ENCODE peak calls at places on chromosome 9, in eight cellular contexts. O, J, K, S, X, P, T and G are unnamed samples. For H3K27me3, the result is how much of the 10 kb centered on the place peaks cover.

GRCh38 chr9:98909935-98910334 is 33.8 kb upstream of the COL15A1 start:
- DNase-seq in O (no peak), T (no peak), P (no peak), S (no peak), X (no peak), J (no peak), K (no peak), G (no peak)

GRCh38 chr9:89892920-89893319 is 288.1 kb downstream of the GADD45G start:
- DNase-seq in P (no peak), S (no peak), J (no peak), K (no peak), T (no peak), X (no peak), O (no peak), G (no peak)

GRCh38 chr9:2414465-2414864 is 207.1 kb upstream of the VLDLR start:
- DNase-seq in P (no peak), O (no peak), S (no peak), T (no peak), K (no peak), J (no peak), X (no peak), G (no peak)

GRCh38 chr9:106862946-106863740 is at the start of gene ZNF462:
- DNase-seq in K (no peak), S (no peak), P (peak), X (peak), J (no peak), T (peak), O (no peak), G (no peak)

GRCh38 chr9:87270241-87271234 is 227.1 kb upstream of the DAPK1 start:
- DNase-seq in O (no peak), X (peak), J (no peak), P (no peak), S (no peak), K (no peak), T (no peak), G (no peak)

GRCh38 chr9:112028242-112029221 is 131.9 kb downstream of the UGCG start:
- DNase-seq in S (peak), K (no peak), O (no peak), X (no peak), T (no peak), P (no peak), J (no peak), G (no peak)

GRCh38 chr9:77595426-77596051 is 52.6 kb downstream of the GNA14 start:
- DNase-seq in P (no peak), K (no peak), J (no peak), S (no peak), O (no peak), T (no peak), X (no peak), G (no peak)

GRCh38 chr9:130698514-130698913 is 4.9 kb downstream of the EXOSC2 start:
- DNase-seq in S (no peak), T (no peak), J (no peak), X (no peak), P (no peak), O (no peak), K (no peak), G (no peak)

GRCh38 chr9:114001794-114002261 is 76.3 kb downstream of the AMBP start:
- DNase-seq in O (no peak), K (peak), T (no peak), P (no peak), X (no peak), S (no peak), J (peak), G (no peak)

GRCh38 chr9:78014776-78015175 is 16.8 kb downstream of the GNAQ start:
- DNase-seq in T (no peak), S (no peak), K (no peak), P (no peak), X (no peak), J (no peak), O (no peak), G (no peak)

GRCh38 chr9:112819635-112820496 is 69.3 kb downstream of the SNX30 start:
- DNase-seq in T (no peak), K (peak), X (peak), P (no peak), S (peak), J (no peak), O (peak), G (peak)

GRCh38 chr9:108104991-108105390 is 615.4 kb upstream of the KLF4 start:
- DNase-seq in K (no peak), J (no peak), O (no peak), T (no peak), P (no peak), S (no peak), X (no peak), G (no peak)

GRCh38 chr9:120626512-120626911 is 46.5 kb upstream of the CDK5RAP2 start:
- DNase-seq in O (no peak), J (no peak), K (no peak), X (no peak), S (no peak), P (no peak), T (no peak), G (no peak)

GRCh38 chr9:78806492-78807160 is 509.7 kb downstream of the PSAT1 start:
- DNase-seq in O (no peak), K (no peak), X (no peak), S (no peak), P (no peak), T (no peak), J (no peak), G (no peak)

GRCh38 chr9:105880517-105880916 is 186.2 kb downstream of the TMEM38B start:
- DNase-seq in J (no peak), S (no peak), K (no peak), X (no peak), T (no peak), P (no peak), O (no peak), G (no peak)

GRCh38 chr9:38329980-38330379 is 62.5 kb upstream of the ALDH1B1 start:
- DNase-seq in T (no peak), X (no peak), P (no peak), K (no peak), O (no peak), J (peak), S (no peak), G (no peak)

GRCh38 chr9:134173127-134174072 is 9.0 kb upstream of the RNU6ATAC start:
- DNase-seq in P (peak), J (no peak), X (no peak), O (no peak), T (no peak), K (no peak), S (no peak), G (peak)

DNA sequence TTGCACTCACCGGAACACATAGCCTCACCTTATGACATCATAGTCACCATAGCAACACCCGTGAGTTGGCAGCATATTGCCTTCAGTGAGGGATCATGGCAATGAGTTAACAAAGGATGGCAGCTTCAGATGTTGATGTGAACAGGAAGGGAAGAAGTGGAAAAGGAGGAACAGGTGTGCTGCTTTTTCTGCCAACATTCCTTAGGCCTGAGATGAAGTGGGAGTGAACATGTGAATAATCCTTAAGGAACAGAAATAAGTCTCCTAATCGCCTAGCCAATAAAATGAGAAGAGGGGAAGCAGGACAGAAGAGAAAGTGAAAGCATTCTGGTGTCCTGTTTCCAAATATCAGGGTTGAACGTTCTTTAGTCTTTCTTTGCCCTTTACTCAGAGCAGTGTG is 360.0 kb downstream of the BRINP1 start:
- DNase-seq in J (no peak), K (no peak), O (no peak), X (peak), T (peak), S (no peak), P (no peak), G (no peak)
- H3K27me3 ChIP-seq in J (under half), K (under half), O (under half), X (under half), T (under half), S (under half), P (under half), G (under half)

GRCh38 chr9:79809931-79810330 is 238.2 kb downstream of the TLE4 start:
- DNase-seq in K (no peak), S (no peak), J (no peak), X (no peak), O (no peak), P (no peak), T (no peak), G (no peak)
- TF ChIP-seq POLR2AphosphoS5 in K (no peak), S (no peak), J (no peak), X (no peak), O (no peak), P (no peak), T (no peak), G (no peak)

GRCh38 chr9:136278221-136278620 is 25.7 kb downstream of the CCDC187 start:
- DNase-seq in X (no peak), O (no peak), S (no peak), K (no peak), J (no peak), P (no peak), T (no peak), G (no peak)

GRCh38 chr9:136279471-136279870 is 24.4 kb downstream of the CCDC187 start:
- DNase-seq in O (no peak), J (no peak), X (no peak), S (no peak), T (no peak), P (no peak), K (no peak), G (no peak)

GRCh38 chr9:136280535-136281315 is 23.2 kb downstream of the CCDC187 start:
- DNase-seq in T (no peak), J (no peak), S (no peak), P (no peak), O (no peak), K (no peak), X (no peak), G (no peak)

GRCh38 chr9:136277746-136278145 is 26.1 kb downstream of the CCDC187 start:
- DNase-seq in O (no peak), X (no peak), P (no peak), K (no peak), S (no peak), J (no peak), T (no peak), G (no peak)

DNA sequence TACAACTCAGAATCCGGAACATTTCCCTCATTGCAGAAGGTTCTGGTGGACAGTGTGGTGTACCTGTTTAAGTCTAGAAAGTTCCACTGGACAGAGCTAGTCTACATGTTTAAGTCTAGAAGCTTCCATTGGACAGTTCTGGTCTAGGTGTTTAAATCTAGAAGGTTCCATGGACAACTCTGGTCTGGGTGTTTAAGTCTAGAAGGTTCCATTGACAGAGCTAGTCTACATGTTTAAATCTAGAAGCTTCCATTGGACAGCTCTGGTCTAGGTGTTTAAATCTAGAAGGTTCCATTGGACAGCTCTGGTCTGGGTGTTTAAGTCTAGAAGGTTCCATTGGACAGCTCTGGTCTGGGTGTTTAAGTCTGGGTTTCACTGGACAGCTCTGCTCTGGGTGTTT is 25.0 kb downstream of the CCDC187 start:
- DNase-seq in P (no peak), S (no peak), O (no peak), X (no peak), K (no peak), J (no peak), T (no peak), G (no peak)
- H3K27me3 ChIP-seq in P (under half), S (under half), O (under half), X (under half), K (under half), J (under half), T (under half), G (under half)

GRCh38 chr9:127730262-127730661 is 4.8 kb downstream of the TOR2A start:
- DNase-seq in S (no peak), P (no peak), O (no peak), K (no peak), T (no peak), J (no peak), X (no peak), G (no peak)
- TF ChIP-seq POLR2AphosphoS5 in S (no peak), P (no peak), O (no peak), K (no peak), T (no peak), J (no peak), X (no peak), G (no peak)

DNA sequence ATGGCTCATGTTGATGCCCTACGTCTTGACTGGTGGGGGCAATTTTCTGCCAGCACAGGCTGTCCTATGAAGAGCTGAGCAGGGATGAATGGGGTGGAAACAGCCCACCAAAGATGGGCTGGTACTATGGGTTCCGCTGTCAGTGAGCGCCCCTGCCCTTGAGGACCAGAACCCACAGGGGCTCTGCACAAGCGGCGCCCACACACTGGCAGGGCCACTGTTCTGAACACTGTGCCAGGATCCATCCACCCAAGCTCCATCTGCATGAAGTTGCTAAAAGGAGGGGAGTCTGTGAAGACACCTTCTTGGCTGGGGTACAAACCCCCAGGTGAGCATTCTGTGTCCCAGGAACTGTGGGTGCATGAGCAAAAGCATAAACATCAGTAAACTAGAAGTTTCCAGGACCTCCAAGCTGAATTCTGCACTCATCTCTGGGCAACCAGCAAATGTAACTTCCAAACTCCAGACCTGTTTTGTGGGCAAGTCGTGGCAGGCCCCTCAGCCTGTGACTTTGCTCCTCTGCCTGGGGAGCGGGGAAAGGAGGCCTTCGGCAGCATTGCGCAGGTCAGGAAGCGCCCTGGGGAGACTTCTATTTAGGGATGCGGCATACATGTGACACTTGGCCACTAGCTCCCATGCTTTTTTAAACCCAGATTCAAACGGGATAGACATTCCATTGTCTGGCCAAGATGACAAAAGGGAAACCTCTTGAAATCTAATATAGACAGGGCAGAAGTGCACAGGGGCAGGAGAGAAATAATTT is 48.9 kb downstream of the PTPN3 start:
- DNase-seq in O (no peak), X (no peak), K (no peak), P (no peak), S (no peak), T (peak), J (no peak), G (no peak)
- H3K27me3 ChIP-seq in O (under half), X (under half), K (under half), P (under half), S (under half), T (under half), J (under half), G (under half)

GRCh38 chr9:37035472-37036236 is 1.6 kb upstream of the PAX5 start:
- DNase-seq in O (no peak), K (no peak), T (no peak), X (peak), P (no peak), S (no peak), J (no peak), G (no peak)
- TF ChIP-seq POLR2AphosphoS5 in O (no peak), K (no peak), T (no peak), X (no peak), P (peak), S (no peak), J (no peak), G (no peak)

GRCh38 chr9:71442937-71443336 is 321.5 kb upstream of the TRPM3 start:
- DNase-seq in X (no peak), T (no peak), P (no peak), K (no peak), S (no peak), O (no peak), J (no peak), G (no peak)
- H3K27me3 ChIP-seq in X (under half), T (under half), P (under half), K (under half), S (under half), O (under half), J (under half), G (under half)

DNA sequence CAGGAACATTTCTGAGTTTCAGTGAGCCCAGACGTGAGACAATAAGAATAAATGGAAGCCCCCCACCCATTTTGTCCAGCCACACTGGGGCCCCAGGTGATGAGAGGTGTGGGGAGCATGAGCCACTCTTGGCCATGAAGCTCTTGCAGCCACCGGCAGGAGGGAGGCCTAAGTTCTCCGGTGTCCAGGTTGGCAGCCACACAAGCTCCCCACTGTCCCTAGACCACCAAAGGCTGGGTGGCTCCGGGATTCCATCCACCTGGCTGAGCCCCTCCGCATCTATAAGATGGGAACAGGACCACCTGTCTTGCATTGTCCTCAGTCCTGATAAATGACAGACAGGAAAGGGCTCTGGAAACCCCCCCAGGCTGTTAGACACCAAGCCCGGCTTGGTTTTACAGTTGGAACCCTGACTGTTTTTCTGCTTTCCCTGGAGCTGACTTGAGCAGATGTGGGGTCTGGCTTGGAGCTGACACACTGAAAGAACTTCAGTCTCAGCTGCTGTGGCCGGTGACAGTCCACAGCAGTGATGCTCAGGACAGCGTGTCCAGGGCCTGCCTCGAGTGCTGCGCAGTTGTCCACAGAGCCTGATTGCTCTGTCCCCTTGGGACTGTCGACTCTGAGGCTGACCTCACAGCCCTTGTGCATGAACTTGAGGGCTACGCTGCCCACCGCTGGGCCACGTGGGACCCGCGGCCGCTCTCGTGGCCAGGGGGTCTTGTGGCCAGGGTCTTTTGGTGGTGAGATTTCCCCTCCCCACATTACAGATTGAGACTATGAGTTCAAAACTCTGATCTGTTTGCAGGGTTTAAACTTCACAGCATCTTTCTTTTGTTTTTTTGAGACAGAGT is 74.8 kb downstream of the PSMB7 start:
- DNase-seq in O (no peak), T (no peak), J (no peak), S (no peak), P (no peak), K (no peak), X (no peak), G (no peak)
- TF ChIP-seq POLR2AphosphoS5 in O (no peak), T (no peak), J (no peak), S (no peak), P (no peak), K (no peak), X (no peak), G (no peak)